ENCODE peak calls at places on chromosomes 16 and 17, in six cellular contexts. One of them, this sample, is unnamed.

GRCh38 chr17:19317359-19318095 is 45.0 kb downstream of the B9D1 start:
- DNase-seq in posterior vena cava: peak; percentile 92
- DNase-seq in endothelial cell: peak; percentile 52
- DNase-seq in HFFc6: no peak
- DNase-seq in ELR: peak; percentile 81
- DNase-seq in upper lobe of right lung: peak; percentile 64
- DNase-seq in this sample: peak; percentile 92

GRCh38 chr17:82023447-82024241 is 539 bp downstream of the LRRC45 start:
- DNase-seq in upper lobe of right lung: no peak
- DNase-seq in HFFc6: no peak
- DNase-seq in posterior vena cava: no peak
- DNase-seq in ELR: peak; percentile 45
- DNase-seq in endothelial cell: peak; percentile 33
- DNase-seq in this sample: no peak

GRCh38 chr17:41734139-41734948 is at the start of gene HAP1:
- DNase-seq in upper lobe of right lung: peak; percentile 73
- DNase-seq in posterior vena cava: peak; percentile 82
- DNase-seq in endothelial cell: peak; percentile 65
- DNase-seq in HFFc6: no peak
- DNase-seq in ELR: peak; percentile 33
- DNase-seq in this sample: peak; percentile 67

GRCh38 chr16:30820952-30821421 is 34.0 kb upstream of the ZNF629 start:
- DNase-seq in upper lobe of right lung: peak; percentile 67
- DNase-seq in endothelial cell: no peak
- DNase-seq in posterior vena cava: no peak
- DNase-seq in HFFc6: no peak
- DNase-seq in ELR: no peak
- DNase-seq in this sample: no peak

GRCh38 chr17:49951362-49952080 is 17.5 kb upstream of the DLX4 start:
- DNase-seq in endothelial cell: no peak
- DNase-seq in ELR: peak; percentile 33
- DNase-seq in posterior vena cava: no peak
- DNase-seq in HFFc6: no peak
- DNase-seq in upper lobe of right lung: no peak
- DNase-seq in this sample: peak; percentile 41

GRCh38 chr17:6353161-6353560 is 81.8 kb downstream of the AIPL1 start:
- DNase-seq in HFFc6: no peak
- DNase-seq in endothelial cell: no peak
- DNase-seq in upper lobe of right lung: no peak
- DNase-seq in posterior vena cava: no peak
- DNase-seq in ELR: no peak
- DNase-seq in this sample: no peak

GRCh38 chr17:70159980-70160379 is 9.4 kb upstream of the KCNJ2 start:
- DNase-seq in posterior vena cava: no peak
- DNase-seq in ELR: peak; percentile 79
- DNase-seq in endothelial cell: no peak
- DNase-seq in upper lobe of right lung: no peak
- DNase-seq in HFFc6: no peak
- DNase-seq in this sample: no peak

GRCh38 chr17:4604111-4604644 is 19.8 kb downstream of the SMTNL2 start:
- DNase-seq in ELR: no peak
- DNase-seq in upper lobe of right lung: no peak
- DNase-seq in endothelial cell: no peak
- DNase-seq in HFFc6: peak; percentile 13
- DNase-seq in posterior vena cava: no peak
- DNase-seq in this sample: peak; percentile 92

GRCh38 chr16:14240216-14240843 is 169.2 kb downstream of the MRTFB start:
- DNase-seq in endothelial cell: no peak
- DNase-seq in ELR: no peak
- DNase-seq in HFFc6: peak; percentile 4
- DNase-seq in posterior vena cava: no peak
- DNase-seq in upper lobe of right lung: no peak
- DNase-seq in this sample: peak; percentile 66

GRCh38 chr17:83012161-83012800 is 67.1 kb upstream of the METRNL start:
- DNase-seq in posterior vena cava: no peak
- DNase-seq in HFFc6: no peak
- DNase-seq in ELR: no peak
- DNase-seq in upper lobe of right lung: no peak
- DNase-seq in endothelial cell: no peak
- DNase-seq in this sample: no peak

GRCh38 chr16:8885674-8886592 is 3.8 kb downstream of the LITAFD start:
- DNase-seq in endothelial cell: no peak
- DNase-seq in ELR: peak; percentile 75
- DNase-seq in posterior vena cava: peak; percentile 71
- DNase-seq in HFFc6: peak; percentile 56
- DNase-seq in upper lobe of right lung: peak; percentile 64
- DNase-seq in this sample: peak; percentile 60

GRCh38 chr17:6249747-6250146 is 179.6 kb downstream of the WSCD1 start:
- DNase-seq in HFFc6: no peak
- DNase-seq in ELR: no peak
- DNase-seq in upper lobe of right lung: no peak
- DNase-seq in posterior vena cava: no peak
- DNase-seq in endothelial cell: no peak
- DNase-seq in this sample: no peak

This sample was measured in right cardiac atrium.